ENCODE peak calls at places on chromosomes 11 and 22, in five cellular contexts. One of them, this sample, is unnamed.

GRCh38 chr11:118263694-118264567 is at the start of gene MPZL2:
- DNase-seq in activated CD4-positive, alpha-beta T cell treated with anti-CD3 and anti-CD28 coated beads, Interleukin-2, amount 50 U/mL, for 1 hour: no peak
- DNase-seq in left ventricle myocardium superior: peak
- DNase-seq in fibroblast of pulmonary artery: no peak
- DNase-seq in neuronal stem cell: peak
- DNase-seq in this sample: no peak

GRCh38 chr11:32154275-32154674 is 63.4 kb downstream of the RCN1 start:
- DNase-seq in fibroblast of pulmonary artery: peak
- DNase-seq in activated CD4-positive, alpha-beta T cell treated with anti-CD3 and anti-CD28 coated beads, Interleukin-2, amount 50 U/mL, for 1 hour: no peak
- DNase-seq in left ventricle myocardium superior: no peak
- DNase-seq in neuronal stem cell: no peak
- DNase-seq in this sample: no peak

GRCh38 chr11:44564653-44565007 is 833 bp upstream of the CD82 start:
- DNase-seq in fibroblast of pulmonary artery: peak
- DNase-seq in activated CD4-positive, alpha-beta T cell treated with anti-CD3 and anti-CD28 coated beads, Interleukin-2, amount 50 U/mL, for 1 hour: no peak
- DNase-seq in left ventricle myocardium superior: peak
- DNase-seq in neuronal stem cell: no peak
- DNase-seq in this sample: no peak

GRCh38 chr11:119373059-119373875 is 8.2 kb downstream of the USP2 start:
- DNase-seq in neuronal stem cell: no peak
- DNase-seq in fibroblast of pulmonary artery: no peak
- DNase-seq in left ventricle myocardium superior: no peak
- DNase-seq in activated CD4-positive, alpha-beta T cell treated with anti-CD3 and anti-CD28 coated beads, Interleukin-2, amount 50 U/mL, for 1 hour: no peak
- DNase-seq in this sample: no peak

GRCh38 chr11:120707663-120708062 is 196.1 kb downstream of the GRIK4 start:
- DNase-seq in neuronal stem cell: no peak
- DNase-seq in fibroblast of pulmonary artery: no peak
- DNase-seq in activated CD4-positive, alpha-beta T cell treated with anti-CD3 and anti-CD28 coated beads, Interleukin-2, amount 50 U/mL, for 1 hour: no peak
- DNase-seq in left ventricle myocardium superior: no peak
- DNase-seq in this sample: no peak

GRCh38 chr11:65308281-65308891 is 6.3 kb upstream of the CDC42EP2 start:
- DNase-seq in fibroblast of pulmonary artery: peak
- DNase-seq in neuronal stem cell: no peak
- DNase-seq in left ventricle myocardium superior: peak
- DNase-seq in activated CD4-positive, alpha-beta T cell treated with anti-CD3 and anti-CD28 coated beads, Interleukin-2, amount 50 U/mL, for 1 hour: no peak
- DNase-seq in this sample: no peak

GRCh38 chr22:36028646-36029405 is at the start of gene RBFOX2:
- DNase-seq in neuronal stem cell: peak
- DNase-seq in left ventricle myocardium superior: peak
- DNase-seq in fibroblast of pulmonary artery: peak
- DNase-seq in activated CD4-positive, alpha-beta T cell treated with anti-CD3 and anti-CD28 coated beads, Interleukin-2, amount 50 U/mL, for 1 hour: peak
- DNase-seq in this sample: peak

GRCh38 chr11:82049199-82049598 is 684.5 kb downstream of the FAM181B start:
- DNase-seq in left ventricle myocardium superior: no peak
- DNase-seq in activated CD4-positive, alpha-beta T cell treated with anti-CD3 and anti-CD28 coated beads, Interleukin-2, amount 50 U/mL, for 1 hour: no peak
- DNase-seq in neuronal stem cell: no peak
- DNase-seq in fibroblast of pulmonary artery: no peak
- DNase-seq in this sample: no peak

GRCh38 chr11:99739464-99740089 is 718.8 kb downstream of the CNTN5 start:
- DNase-seq in left ventricle myocardium superior: no peak
- DNase-seq in neuronal stem cell: peak
- DNase-seq in fibroblast of pulmonary artery: peak
- DNase-seq in activated CD4-positive, alpha-beta T cell treated with anti-CD3 and anti-CD28 coated beads, Interleukin-2, amount 50 U/mL, for 1 hour: no peak
- DNase-seq in this sample: peak

GRCh38 chr11:65121447-65121864 is 478 bp downstream of the FAU start:
- DNase-seq in fibroblast of pulmonary artery: no peak
- DNase-seq in neuronal stem cell: no peak
- DNase-seq in left ventricle myocardium superior: no peak
- DNase-seq in activated CD4-positive, alpha-beta T cell treated with anti-CD3 and anti-CD28 coated beads, Interleukin-2, amount 50 U/mL, for 1 hour: no peak
- DNase-seq in this sample: no peak

GRCh38 chr11:75351541-75352416 is at the start of gene ARRB1:
- DNase-seq in left ventricle myocardium superior: peak
- DNase-seq in fibroblast of pulmonary artery: peak
- DNase-seq in activated CD4-positive, alpha-beta T cell treated with anti-CD3 and anti-CD28 coated beads, Interleukin-2, amount 50 U/mL, for 1 hour: peak
- DNase-seq in neuronal stem cell: peak
- DNase-seq in this sample: peak

GRCh38 chr11:211741-212140 is 4.2 kb downstream of the RIC8A start:
- DNase-seq in activated CD4-positive, alpha-beta T cell treated with anti-CD3 and anti-CD28 coated beads, Interleukin-2, amount 50 U/mL, for 1 hour: no peak
- DNase-seq in neuronal stem cell: no peak
- DNase-seq in fibroblast of pulmonary artery: no peak
- DNase-seq in left ventricle myocardium superior: no peak
- DNase-seq in this sample: no peak

GRCh38 chr11:132549571-132549970 is 982.7 kb downstream of the OPCML start:
- DNase-seq in neuronal stem cell: no peak
- DNase-seq in activated CD4-positive, alpha-beta T cell treated with anti-CD3 and anti-CD28 coated beads, Interleukin-2, amount 50 U/mL, for 1 hour: no peak
- DNase-seq in fibroblast of pulmonary artery: no peak
- DNase-seq in left ventricle myocardium superior: no peak
- DNase-seq in this sample: no peak

GRCh38 chr11:34641981-34642380 is 21.1 kb downstream of the EHF start:
- DNase-seq in neuronal stem cell: no peak
- DNase-seq in left ventricle myocardium superior: no peak
- DNase-seq in fibroblast of pulmonary artery: no peak
- DNase-seq in activated CD4-positive, alpha-beta T cell treated with anti-CD3 and anti-CD28 coated beads, Interleukin-2, amount 50 U/mL, for 1 hour: no peak
- DNase-seq in this sample: no peak

This sample was measured in HAP-1.